ENCODE peak calls at places on chromosomes 3 and 15, in ten cellular contexts. One of them, this sample, is unnamed.

GRCh38 chr3:139897759-139898158 is 37.2 kb upstream of the CLSTN2 start:
- DNase-seq in transverse colon: no peak
- DNase-seq in K562: no peak
- DNase-seq in ovary: no peak
- DNase-seq in suprapubic skin: no peak
- DNase-seq in sigmoid colon: no peak
- DNase-seq in SK-N-SH: no peak
- DNase-seq in HepG2: no peak
- DNase-seq in GM12878: no peak
- DNase-seq in stomach: no peak
- DNase-seq in this sample: no peak

GRCh38 chr15:77508541-77509505 is 88.1 kb downstream of the HMG20A start:
- DNase-seq in transverse colon: no peak
- DNase-seq in K562: no peak
- DNase-seq in ovary: no peak
- DNase-seq in suprapubic skin: no peak
- DNase-seq in sigmoid colon: peak; percentile 59
- DNase-seq in SK-N-SH: no peak
- DNase-seq in HepG2: no peak
- DNase-seq in GM12878: no peak
- DNase-seq in stomach: peak; percentile 73
- DNase-seq in this sample: no peak

GRCh38 chr15:76038512-76038911 is 21.3 kb upstream of the TMEM266 start:
- DNase-seq in transverse colon: no peak
- DNase-seq in K562: no peak
- DNase-seq in ovary: no peak
- DNase-seq in suprapubic skin: no peak
- DNase-seq in sigmoid colon: no peak
- DNase-seq in SK-N-SH: no peak
- DNase-seq in HepG2: no peak
- DNase-seq in GM12878: no peak
- DNase-seq in stomach: no peak
- DNase-seq in this sample: no peak

GRCh38 chr15:28123408-28124023 is 24.4 kb upstream of the OCA2 start:
- DNase-seq in transverse colon: peak; percentile 75
- DNase-seq in K562: peak; percentile 70
- DNase-seq in ovary: no peak
- DNase-seq in suprapubic skin: peak; percentile 86
- DNase-seq in sigmoid colon: no peak
- DNase-seq in SK-N-SH: peak; percentile 87
- DNase-seq in HepG2: peak; percentile 57
- DNase-seq in GM12878: no peak
- DNase-seq in stomach: peak; percentile 77
- DNase-seq in this sample: no peak

GRCh38 chr3:72237679-72238320 is 452.9 kb upstream of the PROK2 start:
- DNase-seq in transverse colon: no peak
- DNase-seq in K562: no peak
- DNase-seq in ovary: no peak
- DNase-seq in suprapubic skin: no peak
- DNase-seq in sigmoid colon: no peak
- DNase-seq in SK-N-SH: no peak
- DNase-seq in HepG2: no peak
- DNase-seq in GM12878: no peak
- DNase-seq in stomach: no peak
- DNase-seq in this sample: no peak

GRCh38 chr3:71064976-71065763 is 518.4 kb downstream of the FOXP1 start:
- DNase-seq in transverse colon: peak; percentile 66
- DNase-seq in K562: peak; percentile 71
- DNase-seq in ovary: peak; percentile 66
- DNase-seq in suprapubic skin: peak; percentile 81
- DNase-seq in sigmoid colon: peak; percentile 77
- DNase-seq in SK-N-SH: no peak
- DNase-seq in HepG2: peak; percentile 45
- DNase-seq in GM12878: no peak
- DNase-seq in stomach: peak; percentile 68
- DNase-seq in this sample: no peak

GRCh38 chr3:50300681-50301254 is 1.6 kb upstream of the HYAL3 start:
- DNase-seq in transverse colon: no peak
- DNase-seq in K562: no peak
- DNase-seq in ovary: no peak
- DNase-seq in suprapubic skin: no peak
- DNase-seq in sigmoid colon: no peak
- DNase-seq in SK-N-SH: no peak
- DNase-seq in HepG2: no peak
- DNase-seq in GM12878: no peak
- DNase-seq in stomach: no peak
- DNase-seq in this sample: no peak

GRCh38 chr3:57530071-57530608 is 14.0 kb downstream of the DNAH12 start:
- DNase-seq in transverse colon: no peak
- DNase-seq in K562: no peak
- DNase-seq in ovary: no peak
- DNase-seq in suprapubic skin: no peak
- DNase-seq in sigmoid colon: no peak
- DNase-seq in SK-N-SH: peak; percentile 21
- DNase-seq in HepG2: no peak
- DNase-seq in GM12878: no peak
- DNase-seq in stomach: no peak
- DNase-seq in this sample: no peak

GRCh38 chr3:147132168-147132567 is 274.2 kb downstream of the ZIC4 start:
- DNase-seq in transverse colon: no peak
- DNase-seq in K562: no peak
- DNase-seq in ovary: no peak
- DNase-seq in suprapubic skin: no peak
- DNase-seq in sigmoid colon: no peak
- DNase-seq in SK-N-SH: no peak
- DNase-seq in HepG2: no peak
- DNase-seq in GM12878: no peak
- DNase-seq in stomach: no peak
- DNase-seq in this sample: no peak

GRCh38 chr3:192091831-192092230 is 630.9 kb downstream of the PYDC2 start:
- DNase-seq in transverse colon: no peak
- DNase-seq in K562: no peak
- DNase-seq in ovary: no peak
- DNase-seq in suprapubic skin: no peak
- DNase-seq in sigmoid colon: no peak
- DNase-seq in SK-N-SH: no peak
- DNase-seq in HepG2: no peak
- DNase-seq in GM12878: no peak
- DNase-seq in stomach: no peak
- DNase-seq in this sample: no peak

GRCh38 chr3:134065836-134066538 is 36.3 kb upstream of the SLCO2A1 start:
- DNase-seq in transverse colon: no peak
- DNase-seq in K562: no peak
- DNase-seq in ovary: no peak
- DNase-seq in suprapubic skin: peak; percentile 53
- DNase-seq in sigmoid colon: no peak
- DNase-seq in SK-N-SH: no peak
- DNase-seq in HepG2: no peak
- DNase-seq in GM12878: no peak
- DNase-seq in stomach: no peak
- DNase-seq in this sample: peak; percentile 85

GRCh38 chr15:90610220-90610619 is 80.5 kb downstream of the CRTC3 start:
- DNase-seq in transverse colon: no peak
- DNase-seq in K562: no peak
- DNase-seq in ovary: no peak
- DNase-seq in suprapubic skin: no peak
- DNase-seq in sigmoid colon: no peak
- DNase-seq in SK-N-SH: no peak
- DNase-seq in HepG2: no peak
- DNase-seq in GM12878: no peak
- DNase-seq in stomach: no peak
- DNase-seq in this sample: no peak

GRCh38 chr3:64463981-64464380 is 223.8 kb downstream of the ADAMTS9 start:
- DNase-seq in transverse colon: no peak
- DNase-seq in K562: no peak
- DNase-seq in ovary: no peak
- DNase-seq in suprapubic skin: no peak
- DNase-seq in sigmoid colon: no peak
- DNase-seq in SK-N-SH: no peak
- DNase-seq in HepG2: no peak
- DNase-seq in GM12878: no peak
- DNase-seq in stomach: no peak
- DNase-seq in this sample: no peak

GRCh38 chr15:100468265-100468664 is 60.5 kb downstream of the CERS3 start:
- DNase-seq in transverse colon: no peak
- DNase-seq in K562: no peak
- DNase-seq in ovary: no peak
- DNase-seq in suprapubic skin: no peak
- DNase-seq in sigmoid colon: no peak
- DNase-seq in SK-N-SH: no peak
- DNase-seq in HepG2: no peak
- DNase-seq in GM12878: no peak
- DNase-seq in stomach: no peak
- DNase-seq in this sample: no peak

DNA sequence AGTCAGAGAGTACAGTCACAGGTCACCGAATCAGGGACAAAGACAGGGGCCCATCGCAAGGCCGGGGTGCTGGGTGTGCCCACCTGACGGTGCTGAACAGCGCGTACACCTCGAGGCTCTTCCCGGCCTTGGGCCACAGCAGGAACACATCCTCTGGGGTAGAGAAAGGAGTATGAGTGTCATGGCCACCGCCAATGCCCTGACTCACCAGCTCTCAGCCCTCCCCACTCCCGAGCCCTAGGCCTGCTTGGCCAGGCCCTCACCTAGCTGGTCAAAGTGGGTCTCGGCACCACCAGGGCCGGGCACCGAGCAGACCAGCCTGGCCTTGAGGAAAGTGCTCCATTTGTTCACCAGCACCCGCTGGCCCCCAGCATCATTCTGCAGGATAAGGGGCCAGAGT is 4.2 kb downstream of the SEMA3G start:
- DNase-seq in transverse colon: no peak
- DNase-seq in K562: no peak
- DNase-seq in ovary: no peak
- DNase-seq in suprapubic skin: no peak
- DNase-seq in sigmoid colon: peak; percentile 43
- DNase-seq in SK-N-SH: no peak
- DNase-seq in HepG2: no peak
- DNase-seq in GM12878: no peak
- DNase-seq in stomach: no peak
- DNase-seq in this sample: no peak
- TF ChIP-seq EP300 in transverse colon: no peak
- TF ChIP-seq EP300 in K562: no peak
- TF ChIP-seq EP300 in ovary: no peak
- TF ChIP-seq EP300 in suprapubic skin: no peak
- TF ChIP-seq EP300 in sigmoid colon: no peak
- TF ChIP-seq EP300 in SK-N-SH: no peak
- TF ChIP-seq EP300 in HepG2: no peak
- TF ChIP-seq EP300 in GM12878: no peak
- TF ChIP-seq EP300 in stomach: no peak
- TF ChIP-seq EP300 in this sample: no peak

DNA sequence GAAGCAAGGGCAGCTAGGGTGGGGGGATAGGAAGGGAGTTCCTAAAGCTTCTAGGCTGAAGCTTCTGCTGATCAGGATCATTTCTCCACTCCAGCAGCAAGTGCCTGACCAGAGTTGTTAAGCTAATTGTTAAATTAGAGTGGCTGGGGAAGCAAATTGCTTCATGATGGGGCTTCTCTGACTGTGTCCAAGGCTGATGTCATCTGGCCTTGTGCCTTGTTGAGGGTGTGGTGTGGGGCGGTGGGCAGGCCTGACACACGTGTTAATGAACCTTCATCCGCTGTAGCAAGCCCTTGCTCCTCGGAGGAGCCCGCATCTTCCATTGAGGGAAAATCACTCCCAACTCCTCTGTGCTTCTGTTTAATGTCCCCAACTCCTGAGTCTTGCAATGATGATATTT is 84.3 kb upstream of the ROPN1 start:
- DNase-seq in transverse colon: no peak
- DNase-seq in K562: no peak
- DNase-seq in ovary: no peak
- DNase-seq in suprapubic skin: no peak
- DNase-seq in sigmoid colon: no peak
- DNase-seq in SK-N-SH: no peak
- DNase-seq in HepG2: no peak
- DNase-seq in GM12878: no peak
- DNase-seq in stomach: no peak
- DNase-seq in this sample: no peak
- H3K27me3 ChIP-seq in transverse colon: no peaks in the 10 kb centered on the region
- H3K27me3 ChIP-seq in K562: peaks cover 12% of the 10 kb centered on the region
- H3K27me3 ChIP-seq in ovary: no peaks in the 10 kb centered on the region
- H3K27me3 ChIP-seq in suprapubic skin: no peaks in the 10 kb centered on the region
- H3K27me3 ChIP-seq in sigmoid colon: no peaks in the 10 kb centered on the region
- H3K27me3 ChIP-seq in SK-N-SH: no peaks in the 10 kb centered on the region
- H3K27me3 ChIP-seq in HepG2: peaks cover 7% of the 10 kb centered on the region
- H3K27me3 ChIP-seq in GM12878: peaks cover 5% of the 10 kb centered on the region
- H3K27me3 ChIP-seq in stomach: no peaks in the 10 kb centered on the region
- H3K27me3 ChIP-seq in this sample: no peaks in the 10 kb centered on the region

DNA sequence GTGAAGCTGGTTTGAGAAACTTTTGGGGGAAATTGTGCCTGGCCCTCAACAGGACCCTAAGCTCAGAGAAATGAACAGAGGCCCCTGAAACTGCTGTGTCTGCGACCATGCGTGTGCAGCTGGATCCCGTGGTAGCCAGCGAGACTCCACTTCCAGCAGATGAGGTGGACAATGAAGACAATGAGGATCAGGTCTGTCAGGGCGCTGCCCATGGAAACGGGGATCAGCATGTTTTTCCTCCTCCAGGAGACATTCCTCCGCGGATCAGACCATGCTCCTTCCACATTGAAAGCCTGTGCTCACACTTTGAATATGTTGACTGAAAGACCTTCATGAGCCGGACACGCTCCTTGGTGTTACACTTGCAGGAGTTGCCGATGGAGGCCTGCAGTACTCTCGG is 1439.8 kb upstream of the ALCAM start:
- DNase-seq in transverse colon: no peak
- DNase-seq in K562: no peak
- DNase-seq in ovary: no peak
- DNase-seq in suprapubic skin: no peak
- DNase-seq in sigmoid colon: no peak
- DNase-seq in SK-N-SH: no peak
- DNase-seq in HepG2: no peak
- DNase-seq in GM12878: no peak
- DNase-seq in stomach: no peak
- DNase-seq in this sample: no peak
- TF ChIP-seq EP300 in transverse colon: no peak
- TF ChIP-seq EP300 in K562: no peak
- TF ChIP-seq EP300 in ovary: no peak
- TF ChIP-seq EP300 in suprapubic skin: no peak
- TF ChIP-seq EP300 in sigmoid colon: no peak
- TF ChIP-seq EP300 in SK-N-SH: no peak
- TF ChIP-seq EP300 in HepG2: no peak
- TF ChIP-seq EP300 in GM12878: no peak
- TF ChIP-seq EP300 in stomach: no peak
- TF ChIP-seq EP300 in this sample: no peak

GRCh38 chr15:94287794-94288246 is 56.5 kb downstream of the MCTP2 start:
- DNase-seq in transverse colon: peak; percentile 43
- DNase-seq in K562: no peak
- DNase-seq in ovary: no peak
- DNase-seq in suprapubic skin: no peak
- DNase-seq in sigmoid colon: no peak
- DNase-seq in SK-N-SH: peak; percentile 14
- DNase-seq in HepG2: no peak
- DNase-seq in GM12878: peak; percentile 66
- DNase-seq in stomach: peak; percentile 31
- DNase-seq in this sample: no peak

GRCh38 chr15:94282269-94283250 is 51.2 kb downstream of the MCTP2 start:
- DNase-seq in transverse colon: no peak
- DNase-seq in K562: no peak
- DNase-seq in ovary: no peak
- DNase-seq in suprapubic skin: no peak
- DNase-seq in sigmoid colon: no peak
- DNase-seq in SK-N-SH: no peak
- DNase-seq in HepG2: no peak
- DNase-seq in GM12878: no peak
- DNase-seq in stomach: no peak
- DNase-seq in this sample: no peak

GRCh38 chr15:94286581-94286980 is 55.2 kb downstream of the MCTP2 start:
- DNase-seq in transverse colon: no peak
- DNase-seq in K562: no peak
- DNase-seq in ovary: no peak
- DNase-seq in suprapubic skin: no peak
- DNase-seq in sigmoid colon: no peak
- DNase-seq in SK-N-SH: peak; percentile 33
- DNase-seq in HepG2: no peak
- DNase-seq in GM12878: no peak
- DNase-seq in stomach: no peak
- DNase-seq in this sample: no peak
- H3K27me3 ChIP-seq in transverse colon: no peaks in the 10 kb centered on the region
- H3K27me3 ChIP-seq in K562: no peaks in the 10 kb centered on the region
- H3K27me3 ChIP-seq in ovary: no peaks in the 10 kb centered on the region
- H3K27me3 ChIP-seq in suprapubic skin: no peaks in the 10 kb centered on the region
- H3K27me3 ChIP-seq in sigmoid colon: no peaks in the 10 kb centered on the region
- H3K27me3 ChIP-seq in SK-N-SH: no peaks in the 10 kb centered on the region
- H3K27me3 ChIP-seq in HepG2: no peaks in the 10 kb centered on the region
- H3K27me3 ChIP-seq in GM12878: no peaks in the 10 kb centered on the region
- H3K27me3 ChIP-seq in stomach: no peaks in the 10 kb centered on the region
- H3K27me3 ChIP-seq in this sample: peaks cover 4% of the 10 kb centered on the region